ENCODE peak calls at places on chromosomes 16 and 17, in four cellular contexts. X is SK-N-SH, B is HCT116, W is H1. U is an unnamed sample.

GRCh38 chr16:88102597-88102996 is 151.4 kb downstream of the BANP start:
- DNase-seq in B (no peak), X (peak; percentile 17), W (no peak), U (no peak)

GRCh38 chr17:10041916-10042588 is 137.0 kb upstream of the RCVRN start:
- DNase-seq in X (no peak), W (no peak), B (no peak), U (no peak)

GRCh38 chr16:30948087-30948955 is 547 bp upstream of the ORAI3 start:
- DNase-seq in X (peak; percentile 95), B (peak; percentile 92), W (peak; percentile 98), U (peak; percentile 98)

GRCh38 chr17:34841467-34841866 is 119.8 kb downstream of the CCT6B start:
- DNase-seq in B (no peak), X (peak; percentile 26), W (no peak), U (no peak)

GRCh38 chr17:70855401-70856054 is 686.2 kb downstream of the KCNJ2 start:
- DNase-seq in W (no peak), B (no peak), X (no peak), U (no peak)

GRCh38 chr17:53792451-53792850 is 30.3 kb upstream of the KIF2B start:
- DNase-seq in W (no peak), B (no peak), X (no peak), U (no peak)

GRCh38 chr16:70151941-70152509 is 21.6 kb upstream of the CLEC18C start:
- DNase-seq in B (no peak), X (no peak), W (no peak), U (no peak)

GRCh38 chr17:79581306-79581932 is 29.4 kb downstream of the RBFOX3 start:
- DNase-seq in B (no peak), X (peak; percentile 60), W (no peak), U (no peak)

GRCh38 chr16:76157629-76158028 is 119.6 kb upstream of the CNTNAP4 start:
- DNase-seq in W (no peak), B (no peak), X (no peak), U (no peak)

GRCh38 chr16:14564323-14564722 is 65.7 kb downstream of the PARN start:
- DNase-seq in X (no peak), B (no peak), W (no peak), U (peak; percentile 62)

GRCh38 chr16:70725912-70726828 is 40.3 kb upstream of the MTSS2 start:
- DNase-seq in X (no peak), W (no peak), B (no peak), U (no peak)

GRCh38 chr17:164536-165235 is 16.8 kb downstream of the DOC2B start:
- DNase-seq in W (peak; percentile 66), X (peak; percentile 88), B (no peak), U (peak; percentile 73)

GRCh38 chr16:84356591-84357116 is 11.7 kb upstream of the ATP2C2 start:
- DNase-seq in W (no peak), B (no peak), X (no peak), U (peak; percentile 79)

GRCh38 chr17:48639982-48640857 is 14.1 kb upstream of the HOXB9 start:
- DNase-seq in B (no peak), W (no peak), X (no peak), U (no peak)

GRCh38 chr16:57892041-57892440 is 78.9 kb downstream of the CNGB1 start:
- DNase-seq in W (no peak), B (no peak), X (no peak), U (no peak)

GRCh38 chr16:7397901-7398300 is 65.3 kb downstream of the RBFOX1 start:
- DNase-seq in X (no peak), B (no peak), W (no peak), U (no peak)

GRCh38 chr16:4726616-4727015 is 7.5 kb downstream of the ANKS3 start:
- DNase-seq in W (no peak), B (no peak), X (no peak), U (no peak)

GRCh38 chr16:80583466-80583865 is 42.7 kb downstream of the DYNLRB2 start:
- DNase-seq in X (no peak), B (no peak), W (no peak), U (no peak)

GRCh38 chr17:31327534-31328526 is 6.4 kb upstream of the EVI2A start:
- DNase-seq in X (no peak), B (no peak), W (no peak), U (no peak)

GRCh38 chr17:61583242-61583641 is 7.8 kb downstream of the NACA2 start:
- DNase-seq in W (no peak), B (peak; percentile 65), X (peak; percentile 79), U (peak; percentile 74)

GRCh38 chr16:11354733-11355574 is 9.7 kb downstream of the RMI2 start:
- DNase-seq in B (no peak), W (no peak), X (no peak), U (no peak)

GRCh38 chr17:36534117-36534880 is at the start of gene MYO19:
- DNase-seq in B (peak; percentile 67), X (peak; percentile 81), W (peak; percentile 86), U (peak; percentile 90)

GRCh38 chr16:88430524-88431446 is 22.3 kb upstream of the ZFPM1 start:
- DNase-seq in W (peak; percentile 74), B (no peak), X (no peak), U (no peak)

GRCh38 chr17:2215616-2216364 is 87.8 kb downstream of the SMG6 start:
- DNase-seq in W (peak; percentile 59), X (peak; percentile 79), B (no peak), U (no peak)

GRCh38 chr17:29430275-29430674 is 40.1 kb downstream of the TAOK1 start:
- DNase-seq in X (no peak), B (no peak), W (no peak), U (no peak)

GRCh38 chr17:40524243-40524965 is 23.0 kb upstream of the TNS4 start:
- DNase-seq in X (no peak), W (no peak), B (no peak), U (no peak)

GRCh38 chr16:19384656-19385055 is 33.0 kb upstream of the TMC5 start:
- DNase-seq in X (no peak), B (peak; percentile 78), W (no peak), U (peak; percentile 69)

GRCh38 chr16:71899171-71899570 is 3.8 kb downstream of the IST1 start:
- DNase-seq in B (no peak), W (no peak), X (no peak), U (no peak)

GRCh38 chr16:67936876-67937605 is 391 bp upstream of the PSMB10 start:
- DNase-seq in W (no peak), X (no peak), B (no peak), U (peak; percentile 53)

GRCh38 chr16:89031715-89032659 is 55.0 kb upstream of the CBFA2T3 start:
- DNase-seq in B (no peak), X (no peak), W (no peak), U (no peak)

GRCh38 chr16:57889111-57889510 is 81.8 kb downstream of the CNGB1 start:
- DNase-seq in W (no peak), B (no peak), X (no peak), U (no peak)

GRCh38 chr17:2502911-2503580 is 8.6 kb downstream of the METTL16 start:
- DNase-seq in B (no peak), X (no peak), W (no peak), U (no peak)

GRCh38 chr16:67541391-67542263 is 13.0 kb downstream of the RIPOR1 start:
- DNase-seq in X (no peak), W (no peak), B (no peak), U (no peak)

GRCh38 chr16:79013930-79014329 is 586.6 kb downstream of the MAF start:
- DNase-seq in X (no peak), B (no peak), W (no peak), U (no peak)
- TF ChIP-seq JUND in X (no peak), B (no peak), W (no peak), U (no peak)

GRCh38 chr17:75345514-75346167 is 56.4 kb upstream of the SLC25A19 start:
- DNase-seq in X (no peak), B (no peak), W (no peak), U (no peak)
- TF ChIP-seq JUND in X (no peak), B (no peak), W (no peak), U (no peak)

GRCh38 chr17:28193241-28193640 is 125.8 kb upstream of the TMEM97 start:
- DNase-seq in B (no peak), W (no peak), X (no peak), U (peak; percentile 25)
- TF ChIP-seq JUND in B (no peak), W (no peak), X (no peak), U (no peak)

GRCh38 chr17:17982796-17983195 is 10.1 kb downstream of the DRC3 start:
- DNase-seq in B (no peak), W (no peak), X (no peak), U (peak; percentile 81)
- TF ChIP-seq JUND in B (no peak), W (no peak), X (no peak), U (no peak)

DNA sequence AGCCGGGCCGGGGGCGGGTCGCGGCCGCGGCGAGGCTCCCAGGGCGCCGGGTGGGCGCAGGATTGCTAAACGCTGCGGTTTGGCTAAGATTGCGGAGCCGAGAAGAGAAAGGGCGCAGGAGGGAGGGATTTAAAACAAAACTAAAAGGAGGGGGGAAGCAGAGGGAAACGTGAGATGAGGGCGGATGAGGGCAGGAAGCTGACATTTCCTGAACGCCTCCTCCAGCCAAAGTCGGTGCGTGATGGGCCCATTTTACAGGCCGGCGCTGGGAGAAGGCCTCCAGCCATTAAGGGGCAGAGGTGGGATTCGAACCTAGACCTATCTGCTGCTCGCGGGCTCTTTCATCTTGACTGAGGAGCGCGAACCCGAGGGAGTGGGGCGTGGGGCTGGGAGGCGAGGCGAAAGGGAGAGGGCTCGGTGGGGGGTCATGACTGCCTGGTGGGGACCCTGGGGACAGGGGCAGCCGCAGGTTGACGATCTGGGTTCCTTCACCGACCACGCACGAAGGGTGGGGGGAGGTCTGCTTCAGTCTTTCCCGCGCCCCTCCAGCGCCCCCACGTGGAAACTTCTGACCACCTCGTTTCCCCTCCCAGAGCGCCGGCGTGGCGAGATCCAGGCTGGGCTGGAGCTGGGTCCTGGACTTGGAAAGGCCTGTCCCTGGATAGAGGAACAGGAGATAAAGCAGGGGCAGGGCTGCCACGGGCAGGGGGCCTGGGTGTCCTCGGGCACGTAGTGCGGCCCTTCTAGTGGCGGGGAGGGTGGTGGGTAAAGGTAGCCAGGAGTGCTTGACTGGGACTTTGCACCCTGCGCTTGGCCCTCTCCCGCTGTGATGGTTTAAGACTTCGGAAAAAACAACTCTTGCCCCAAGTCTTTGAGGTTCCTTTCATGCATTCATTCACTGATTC is 3.8 kb upstream of the TAC4 start:
- DNase-seq in X (peak; percentile 92), B (no peak), W (peak; percentile 95), U (no peak)
- TF ChIP-seq JUND in X (no peak), B (no peak), W (no peak), U (no peak)

GRCh38 chr17:39306509-39307212 is 80.9 kb upstream of the STAC2 start:
- DNase-seq in B (no peak), W (no peak), X (no peak), U (no peak)
- TF ChIP-seq JUND in B (no peak), W (no peak), X (no peak), U (no peak)

GRCh38 chr16:1474047-1474446 is 781 bp downstream of the CLCN7 start:
- DNase-seq in X (no peak), B (no peak), W (no peak), U (peak; percentile 26)

GRCh38 chr16:1472974-1473373 is 1.9 kb downstream of the CLCN7 start:
- DNase-seq in X (no peak), W (no peak), B (no peak), U (no peak)

GRCh38 chr16:1475552-1476114 is 805 bp upstream of the CLCN7 start:
- DNase-seq in B (no peak), W (no peak), X (no peak), U (no peak)

GRCh38 chr16:1474796-1475551 is at the start of gene CLCN7:
- DNase-seq in B (peak; percentile 55), W (peak; percentile 93), X (peak; percentile 99), U (peak; percentile 90)

GRCh38 chr16:1474471-1474795 is 395 bp downstream of the CLCN7 start:
- DNase-seq in B (no peak), X (peak; percentile 70), W (no peak), U (no peak)
- TF ChIP-seq JUND in B (no peak), X (no peak), W (no peak), U (no peak)

U was measured in T47D.